ENCODE peak calls at places on chromosomes 13 and 19, in seven cellular contexts. One of them, this sample, is unnamed.

GRCh38 chr13:26015276-26015934 is 36.4 kb downstream of the SHISA2 start:
- DNase-seq in progenitor cell of endocrine pancreas: no peak
- DNase-seq in fibroblast of mammary gland: no peak
- DNase-seq in K562: no peak
- DNase-seq in kidney: no peak
- DNase-seq in AG10803: no peak
- DNase-seq in dorsolateral prefrontal cortex: no peak
- DNase-seq in this sample: no peak

GRCh38 chr19:54133312-54133956 is 4.1 kb upstream of the CNOT3 start:
- DNase-seq in dorsolateral prefrontal cortex: no peak
- DNase-seq in kidney: peak
- DNase-seq in progenitor cell of endocrine pancreas: peak
- DNase-seq in fibroblast of mammary gland: peak
- DNase-seq in AG10803: peak
- DNase-seq in K562: peak
- DNase-seq in this sample: no peak

GRCh38 chr19:12946092-12946845 is 607 bp downstream of the RAD23A start:
- DNase-seq in fibroblast of mammary gland: peak
- DNase-seq in AG10803: peak
- DNase-seq in K562: peak
- DNase-seq in dorsolateral prefrontal cortex: no peak
- DNase-seq in progenitor cell of endocrine pancreas: peak
- DNase-seq in kidney: peak
- DNase-seq in this sample: peak

GRCh38 chr19:16358456-16358855 is 33.8 kb downstream of the KLF2 start:
- DNase-seq in K562: no peak
- DNase-seq in AG10803: no peak
- DNase-seq in progenitor cell of endocrine pancreas: no peak
- DNase-seq in fibroblast of mammary gland: no peak
- DNase-seq in kidney: no peak
- DNase-seq in dorsolateral prefrontal cortex: no peak
- DNase-seq in this sample: no peak

GRCh38 chr13:59677966-59678814 is 485.5 kb downstream of the DIAPH3 start:
- DNase-seq in kidney: no peak
- DNase-seq in fibroblast of mammary gland: peak
- DNase-seq in dorsolateral prefrontal cortex: no peak
- DNase-seq in AG10803: peak
- DNase-seq in progenitor cell of endocrine pancreas: no peak
- DNase-seq in K562: peak
- DNase-seq in this sample: peak

GRCh38 chr13:108226184-108226583 is 8.0 kb downstream of the ABHD13 start:
- DNase-seq in progenitor cell of endocrine pancreas: no peak
- DNase-seq in AG10803: no peak
- DNase-seq in kidney: no peak
- DNase-seq in K562: peak
- DNase-seq in fibroblast of mammary gland: no peak
- DNase-seq in dorsolateral prefrontal cortex: no peak
- DNase-seq in this sample: no peak

GRCh38 chr13:24214528-24214927 is 54.0 kb downstream of the SPATA13 start:
- DNase-seq in kidney: no peak
- DNase-seq in fibroblast of mammary gland: no peak
- DNase-seq in dorsolateral prefrontal cortex: no peak
- DNase-seq in AG10803: no peak
- DNase-seq in progenitor cell of endocrine pancreas: no peak
- DNase-seq in K562: no peak
- DNase-seq in this sample: no peak

GRCh38 chr13:40770609-40770933 is 419 bp downstream of the MRPS31 start:
- DNase-seq in dorsolateral prefrontal cortex: no peak
- DNase-seq in K562: no peak
- DNase-seq in kidney: no peak
- DNase-seq in fibroblast of mammary gland: no peak
- DNase-seq in AG10803: no peak
- DNase-seq in progenitor cell of endocrine pancreas: no peak
- DNase-seq in this sample: no peak

GRCh38 chr13:42215578-42216421 is 56.2 kb upstream of the AKAP11 start:
- DNase-seq in K562: peak
- DNase-seq in fibroblast of mammary gland: peak
- DNase-seq in dorsolateral prefrontal cortex: peak
- DNase-seq in AG10803: peak
- DNase-seq in kidney: no peak
- DNase-seq in progenitor cell of endocrine pancreas: no peak
- DNase-seq in this sample: peak

GRCh38 chr13:42218576-42218975 is 53.4 kb upstream of the AKAP11 start:
- DNase-seq in fibroblast of mammary gland: no peak
- DNase-seq in progenitor cell of endocrine pancreas: no peak
- DNase-seq in K562: no peak
- DNase-seq in dorsolateral prefrontal cortex: no peak
- DNase-seq in kidney: no peak
- DNase-seq in AG10803: peak
- DNase-seq in this sample: no peak

GRCh38 chr13:42219051-42219450 is 52.9 kb upstream of the AKAP11 start:
- DNase-seq in K562: no peak
- DNase-seq in kidney: no peak
- DNase-seq in progenitor cell of endocrine pancreas: no peak
- DNase-seq in dorsolateral prefrontal cortex: no peak
- DNase-seq in AG10803: no peak
- DNase-seq in fibroblast of mammary gland: no peak
- DNase-seq in this sample: no peak

GRCh38 chr13:42214445-42214844 is 57.5 kb upstream of the AKAP11 start:
- DNase-seq in K562: no peak
- DNase-seq in fibroblast of mammary gland: no peak
- DNase-seq in AG10803: no peak
- DNase-seq in kidney: no peak
- DNase-seq in progenitor cell of endocrine pancreas: no peak
- DNase-seq in dorsolateral prefrontal cortex: no peak
- DNase-seq in this sample: no peak

DNA sequence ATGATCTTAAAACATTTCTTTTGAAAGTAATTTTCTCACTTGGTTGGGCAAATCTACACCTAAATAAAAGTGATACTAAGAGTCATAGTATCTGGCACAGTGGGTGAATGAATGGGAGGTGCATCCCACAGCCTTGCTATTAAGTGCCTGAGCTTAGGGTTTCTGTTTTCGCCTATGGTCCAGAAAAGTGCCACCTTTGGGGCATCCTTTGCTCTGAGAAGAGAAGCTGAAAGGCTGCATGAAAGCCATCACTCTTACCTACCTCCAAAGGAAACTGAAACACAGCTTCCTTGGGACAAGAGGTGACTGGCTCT is 55.6 kb upstream of the AKAP11 start:
- DNase-seq in progenitor cell of endocrine pancreas: no peak
- DNase-seq in dorsolateral prefrontal cortex: no peak
- DNase-seq in K562: no peak
- DNase-seq in kidney: no peak
- DNase-seq in AG10803: no peak
- DNase-seq in fibroblast of mammary gland: no peak
- DNase-seq in this sample: no peak
- TF ChIP-seq CTCF in progenitor cell of endocrine pancreas: no peak
- TF ChIP-seq CTCF in dorsolateral prefrontal cortex: no peak
- TF ChIP-seq CTCF in K562: no peak
- TF ChIP-seq CTCF in kidney: no peak
- TF ChIP-seq CTCF in AG10803: no peak
- TF ChIP-seq CTCF in fibroblast of mammary gland: no peak
- TF ChIP-seq CTCF in this sample: peak

GRCh38 chr19:37905936-37906867 is at the start of gene WDR87:
- DNase-seq in AG10803: peak
- DNase-seq in progenitor cell of endocrine pancreas: peak
- DNase-seq in K562: peak
- DNase-seq in kidney: peak
- DNase-seq in dorsolateral prefrontal cortex: peak
- DNase-seq in fibroblast of mammary gland: no peak
- DNase-seq in this sample: peak
- TF ChIP-seq CTCF in AG10803: peak
- TF ChIP-seq CTCF in progenitor cell of endocrine pancreas: no peak
- TF ChIP-seq CTCF in K562: no peak
- TF ChIP-seq CTCF in kidney: no peak
- TF ChIP-seq CTCF in dorsolateral prefrontal cortex: no peak
- TF ChIP-seq CTCF in fibroblast of mammary gland: no peak
- TF ChIP-seq CTCF in this sample: peak

GRCh38 chr13:71240906-71241305 is 626.1 kb downstream of the DACH1 start:
- DNase-seq in kidney: no peak
- DNase-seq in AG10803: no peak
- DNase-seq in progenitor cell of endocrine pancreas: no peak
- DNase-seq in K562: no peak
- DNase-seq in dorsolateral prefrontal cortex: no peak
- DNase-seq in fibroblast of mammary gland: no peak
- DNase-seq in this sample: no peak
- TF ChIP-seq CTCF in kidney: peak
- TF ChIP-seq CTCF in AG10803: no peak
- TF ChIP-seq CTCF in progenitor cell of endocrine pancreas: peak
- TF ChIP-seq CTCF in K562: no peak
- TF ChIP-seq CTCF in dorsolateral prefrontal cortex: peak
- TF ChIP-seq CTCF in fibroblast of mammary gland: no peak
- TF ChIP-seq CTCF in this sample: no peak

DNA sequence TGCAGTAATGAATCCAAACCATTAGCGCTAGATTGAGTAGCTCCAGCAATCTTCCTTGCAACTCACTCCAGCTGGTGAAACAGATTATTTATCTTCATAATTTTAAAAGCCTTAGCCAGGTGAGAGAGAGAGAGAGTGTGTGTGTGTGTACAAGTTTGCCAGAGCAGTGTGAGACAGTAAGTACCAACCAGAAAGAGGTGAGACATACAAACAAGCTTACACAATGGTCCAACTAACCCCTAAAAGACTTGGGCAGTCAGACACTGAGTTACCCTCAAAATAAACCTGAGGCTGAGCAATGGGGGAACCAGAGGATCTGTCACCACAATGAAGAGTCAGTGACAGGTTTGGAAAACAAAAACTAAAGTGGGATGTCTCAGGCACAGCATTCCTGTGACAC is 8.1 kb upstream of the THSD1 start:
- DNase-seq in progenitor cell of endocrine pancreas: no peak
- DNase-seq in AG10803: no peak
- DNase-seq in dorsolateral prefrontal cortex: no peak
- DNase-seq in K562: no peak
- DNase-seq in fibroblast of mammary gland: no peak
- DNase-seq in kidney: no peak
- DNase-seq in this sample: no peak
- TF ChIP-seq CTCF in progenitor cell of endocrine pancreas: no peak
- TF ChIP-seq CTCF in AG10803: no peak
- TF ChIP-seq CTCF in dorsolateral prefrontal cortex: no peak
- TF ChIP-seq CTCF in K562: no peak
- TF ChIP-seq CTCF in fibroblast of mammary gland: no peak
- TF ChIP-seq CTCF in kidney: no peak
- TF ChIP-seq CTCF in this sample: no peak

DNA sequence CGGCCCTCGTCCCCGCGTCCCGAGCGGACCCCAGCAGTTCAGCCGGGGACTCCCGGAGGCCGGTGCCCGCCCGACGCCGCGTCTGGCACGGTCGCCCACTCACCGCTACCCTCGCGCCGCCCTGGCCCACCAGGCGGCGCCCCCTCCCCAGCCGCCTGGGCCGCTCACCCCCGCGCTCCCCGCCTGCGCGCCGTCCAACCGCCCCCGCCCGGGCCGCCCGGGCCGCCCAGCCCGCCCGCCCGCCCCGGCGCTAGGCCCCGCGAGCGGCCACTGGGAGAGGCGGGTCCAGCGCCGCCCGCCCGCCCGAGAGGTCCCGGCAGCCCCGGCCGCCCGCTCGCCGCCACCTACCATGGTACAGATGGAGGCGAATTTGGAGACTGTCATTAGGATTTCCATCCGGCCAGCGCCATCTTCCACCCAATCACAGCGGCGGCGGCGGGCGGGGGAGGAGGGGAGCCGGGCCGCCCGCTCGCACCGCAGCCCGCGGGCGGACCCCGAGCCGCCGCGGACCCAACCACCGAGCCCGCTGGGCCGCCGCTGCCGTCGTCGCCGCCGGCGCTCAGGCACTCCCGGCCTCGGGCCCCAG is at the start of gene USP12:
- DNase-seq in kidney: peak
- DNase-seq in AG10803: peak
- DNase-seq in fibroblast of mammary gland: peak
- DNase-seq in progenitor cell of endocrine pancreas: peak
- DNase-seq in K562: peak
- DNase-seq in dorsolateral prefrontal cortex: peak
- DNase-seq in this sample: no peak
- TF ChIP-seq CTCF in kidney: peak
- TF ChIP-seq CTCF in AG10803: no peak
- TF ChIP-seq CTCF in fibroblast of mammary gland: no peak
- TF ChIP-seq CTCF in progenitor cell of endocrine pancreas: peak
- TF ChIP-seq CTCF in K562: no peak
- TF ChIP-seq CTCF in dorsolateral prefrontal cortex: no peak
- TF ChIP-seq CTCF in this sample: no peak

DNA sequence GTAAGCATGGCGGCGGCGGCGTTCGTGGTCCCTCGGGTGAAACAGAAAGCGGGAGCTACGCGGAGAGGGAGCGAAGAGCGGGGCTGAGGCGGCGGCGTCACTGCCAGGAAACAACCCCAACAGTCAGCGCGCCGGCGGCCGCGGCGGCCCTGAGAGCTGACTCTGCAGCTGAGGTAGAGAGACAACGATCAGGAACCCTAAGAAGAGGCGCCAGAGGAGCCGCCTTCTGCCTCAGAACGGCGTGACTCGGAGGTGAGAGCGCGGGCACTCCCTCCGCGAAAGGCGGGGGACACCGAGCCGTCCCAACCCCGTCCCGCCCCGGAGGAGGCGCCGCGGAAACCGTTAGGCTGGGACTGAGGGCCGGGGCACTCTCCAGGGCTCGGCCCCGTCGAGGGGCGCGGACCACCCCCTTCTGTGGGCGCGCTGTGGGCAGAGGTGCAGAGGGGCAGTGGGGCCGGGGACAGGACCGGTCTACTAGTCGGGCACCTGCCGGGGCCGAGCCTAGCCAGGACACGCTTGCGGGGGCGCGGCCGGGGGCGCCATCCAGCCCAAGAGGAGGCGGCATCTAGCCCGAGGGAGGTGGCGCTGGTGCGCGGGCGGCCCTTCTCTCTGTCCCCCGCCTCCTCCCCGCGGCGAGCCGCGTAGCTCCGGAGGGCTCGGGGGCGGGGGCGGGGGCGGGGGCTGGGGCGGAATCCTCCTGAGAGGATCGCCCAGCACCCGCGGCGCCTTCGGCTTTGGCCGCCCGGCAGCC is 389 bp downstream of the FNDC3A start:
- DNase-seq in K562: peak
- DNase-seq in dorsolateral prefrontal cortex: peak
- DNase-seq in fibroblast of mammary gland: peak
- DNase-seq in AG10803: peak
- DNase-seq in kidney: peak
- DNase-seq in progenitor cell of endocrine pancreas: peak
- DNase-seq in this sample: peak
- TF ChIP-seq CTCF in K562: no peak
- TF ChIP-seq CTCF in dorsolateral prefrontal cortex: peak
- TF ChIP-seq CTCF in fibroblast of mammary gland: no peak
- TF ChIP-seq CTCF in AG10803: peak
- TF ChIP-seq CTCF in kidney: no peak
- TF ChIP-seq CTCF in progenitor cell of endocrine pancreas: peak
- TF ChIP-seq CTCF in this sample: peak

DNA sequence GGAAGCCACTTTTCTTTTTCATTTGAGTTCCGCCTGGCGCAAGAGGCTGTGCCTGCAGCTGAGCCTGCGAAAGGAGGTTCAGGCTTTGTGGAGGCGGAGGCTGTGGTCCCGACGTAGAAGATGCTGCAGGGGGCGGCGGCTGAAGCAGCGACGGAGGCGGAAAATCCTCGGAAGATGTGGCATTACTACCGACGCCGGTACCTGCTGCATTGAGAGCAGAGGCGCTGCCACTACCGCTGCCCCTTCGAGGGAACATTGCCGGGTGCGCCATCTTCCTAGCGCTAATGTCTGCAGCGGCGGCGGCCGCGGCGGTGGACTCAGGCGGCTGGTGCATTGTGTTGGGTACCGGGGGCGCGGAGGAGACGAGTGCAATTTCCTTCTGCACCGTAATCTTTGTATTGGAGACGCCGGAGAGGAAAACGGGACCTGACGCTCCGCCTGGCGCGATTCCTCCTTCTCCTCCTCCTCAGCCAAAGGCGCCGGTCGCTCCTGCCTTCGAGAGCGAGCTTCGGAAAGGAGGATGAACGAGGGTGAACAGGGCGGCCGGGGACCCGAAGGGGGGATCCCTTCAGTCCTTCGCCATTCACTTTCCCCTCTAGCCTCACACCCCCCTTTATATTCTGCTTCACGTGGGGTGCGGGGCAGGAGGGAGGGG is at the start of gene TSC22D1:
- DNase-seq in AG10803: peak
- DNase-seq in fibroblast of mammary gland: peak
- DNase-seq in kidney: peak
- DNase-seq in K562: no peak
- DNase-seq in progenitor cell of endocrine pancreas: peak
- DNase-seq in dorsolateral prefrontal cortex: peak
- DNase-seq in this sample: peak
- TF ChIP-seq CTCF in AG10803: peak
- TF ChIP-seq CTCF in fibroblast of mammary gland: no peak
- TF ChIP-seq CTCF in kidney: no peak
- TF ChIP-seq CTCF in K562: no peak
- TF ChIP-seq CTCF in progenitor cell of endocrine pancreas: no peak
- TF ChIP-seq CTCF in dorsolateral prefrontal cortex: no peak
- TF ChIP-seq CTCF in this sample: peak

This sample was measured in HFFc6.